ENCODE peak calls at places on chromosome 10, in four cellular contexts. D is Panc1, E is neural progenitor cell, Y is endodermal cell. S is an unnamed sample.
A peak's percentile ranks its signal among the peaks of the same experiment; 100 is the strongest.

GRCh38 chr10:122128357-122128756 is 139.4 kb downstream of the TACC2 start:
- DNase-seq in D (no peak), E (no peak), Y (no peak), S (no peak)

GRCh38 chr10:45421231-45422097 is 47.4 kb downstream of the ALOX5 start:
- DNase-seq in D (no peak), E (peak; percentile 0), Y (peak; percentile 35), S (no peak)

GRCh38 chr10:133614830-133615580 is 11.6 kb downstream of the FRG2B start:
- DNase-seq in D (no peak), E (no peak), Y (no peak), S (no peak)

GRCh38 chr10:85642421-85643170 is 724.0 kb downstream of the GRID1 start:
- DNase-seq in D (peak; percentile 96), E (no peak), Y (peak; percentile 59), S (peak; percentile 66)

GRCh38 chr10:78905015-78905939 is 163.5 kb upstream of the ZMIZ1 start:
- DNase-seq in D (no peak), E (no peak), Y (peak; percentile 32), S (no peak)

GRCh38 chr10:127243490-127244272 is 47.3 kb upstream of the INSYN2A start:
- DNase-seq in D (no peak), E (peak; percentile 75), Y (peak; percentile 89), S (no peak)

GRCh38 chr10:119219747-119220320 is 12.5 kb downstream of the GRK5 start:
- DNase-seq in D (no peak), E (no peak), Y (no peak), S (no peak)

GRCh38 chr10:3213174-3213573 is 40.6 kb upstream of the PITRM1 start:
- DNase-seq in D (no peak), E (no peak), Y (no peak), S (no peak)

GRCh38 chr10:22723343-22723779 is 9.0 kb upstream of the PIP4K2A start:
- DNase-seq in D (no peak), E (no peak), Y (no peak), S (no peak)

GRCh38 chr10:22708772-22709171 is 5.6 kb downstream of the PIP4K2A start:
- DNase-seq in D (no peak), E (no peak), Y (no peak), S (no peak)

GRCh38 chr10:30509508-30509907 is 75.5 kb downstream of the MAP3K8 start:
- DNase-seq in D (no peak), E (no peak), Y (no peak), S (no peak)

GRCh38 chr10:68336952-68337351 is 4.2 kb upstream of the PBLD start:
- DNase-seq in D (no peak), E (no peak), Y (no peak), S (no peak)

GRCh38 chr10:29381230-29381563 is 92.3 kb downstream of the LYZL1 start:
- DNase-seq in D (no peak), E (no peak), Y (no peak), S (no peak)

GRCh38 chr10:95841711-95842498 is 65.9 kb upstream of the CC2D2B start:
- DNase-seq in D (no peak), E (peak; percentile 74), Y (peak; percentile 59), S (peak; percentile 9)

GRCh38 chr10:104711167-104711765 is 70.2 kb downstream of the SORCS3 start:
- DNase-seq in D (no peak), E (no peak), Y (peak; percentile 78), S (no peak)

GRCh38 chr10:69010151-69010640 is 21.6 kb downstream of the KIFBP start:
- DNase-seq in D (no peak), E (no peak), Y (no peak), S (no peak)

GRCh38 chr10:132606536-132607316 is 69.1 kb downstream of the INPP5A start:
- DNase-seq in D (no peak), E (no peak), Y (no peak), S (no peak)

GRCh38 chr10:8130973-8131911 is 76.8 kb downstream of the GATA3 start:
- DNase-seq in D (peak; percentile 35), E (no peak), Y (no peak), S (no peak)

GRCh38 chr10:79073784-79074432 is 5.1 kb downstream of the ZMIZ1 start:
- DNase-seq in D (no peak), E (no peak), Y (no peak), S (no peak)

GRCh38 chr10:20369863-20370736 is 527.0 kb downstream of the NEBL start:
- DNase-seq in D (no peak), E (no peak), Y (peak; percentile 93), S (no peak)

GRCh38 chr10:95655571-95656290 is 780 bp downstream of the ALDH18A1 start:
- DNase-seq in D (no peak), E (peak; percentile 47), Y (peak; percentile 48), S (no peak)

GRCh38 chr10:5498791-5499492 is 428 bp downstream of the CALML5 start:
- DNase-seq in D (no peak), E (no peak), Y (no peak), S (no peak)

GRCh38 chr10:128130051-128130450 is 3.8 kb upstream of the MKI67 start:
- DNase-seq in D (no peak), E (no peak), Y (no peak), S (no peak)

GRCh38 chr10:61835069-61835908 is 66.2 kb upstream of the ARID5B start:
- DNase-seq in D (no peak), E (peak; percentile 39), Y (peak; percentile 63), S (no peak)

GRCh38 chr10:132647424-132647823 is 109.8 kb downstream of the INPP5A start:
- DNase-seq in D (no peak), E (no peak), Y (no peak), S (no peak)

GRCh38 chr10:121033371-121033770 is 182.2 kb downstream of the WDR11 start:
- DNase-seq in D (no peak), E (no peak), Y (no peak), S (no peak)

GRCh38 chr10:80530251-80530650 is 7.5 kb upstream of the SH2D4B start:
- DNase-seq in D (no peak), E (no peak), Y (peak; percentile 63), S (no peak)

GRCh38 chr10:101283762-101284161 is 54.5 kb upstream of the LBX1 start:
- DNase-seq in D (no peak), E (no peak), Y (no peak), S (no peak)
- H3K4me3 ChIP-seq in D (no peak overlapping the region), E (peak overlapping the region; percentile 47), Y (peak overlapping the region; percentile 60), S (no peak overlapping the region)

DNA sequence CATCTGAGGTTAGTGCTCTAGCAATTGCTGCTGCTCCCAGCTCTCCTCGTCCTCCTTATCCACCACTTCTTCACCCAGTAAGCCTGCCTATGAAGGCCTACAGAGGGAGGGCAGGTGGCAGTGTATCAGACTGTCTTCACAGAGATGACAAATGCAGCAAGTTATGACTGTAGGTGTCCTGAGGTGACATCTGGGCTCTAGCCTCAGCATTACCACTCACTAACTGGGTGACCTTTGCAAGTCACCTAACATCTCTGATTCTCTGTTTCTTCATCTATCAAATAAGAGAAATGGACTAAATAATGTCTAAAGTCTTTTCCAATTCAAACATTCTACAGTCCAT is 151.6 kb downstream of the NOC3L start:
- DNase-seq in D (no peak), E (no peak), Y (no peak), S (no peak)
- TF ChIP-seq CTCF in D (no peak), E (no peak), Y (no peak), S (no peak)

GRCh38 chr10:114685456-114685855 is 27.4 kb upstream of the ABLIM1 start:
- DNase-seq in D (no peak), E (no peak), Y (no peak), S (no peak)

GRCh38 chr10:114683593-114683992 is 25.5 kb upstream of the ABLIM1 start:
- DNase-seq in D (no peak), E (no peak), Y (no peak), S (no peak)

GRCh38 chr10:114683162-114683561 is 25.1 kb upstream of the ABLIM1 start:
- DNase-seq in D (no peak), E (no peak), Y (no peak), S (no peak)

GRCh38 chr10:114684822-114685209 is 26.7 kb upstream of the ABLIM1 start:
- DNase-seq in D (no peak), E (no peak), Y (no peak), S (no peak)

DNA sequence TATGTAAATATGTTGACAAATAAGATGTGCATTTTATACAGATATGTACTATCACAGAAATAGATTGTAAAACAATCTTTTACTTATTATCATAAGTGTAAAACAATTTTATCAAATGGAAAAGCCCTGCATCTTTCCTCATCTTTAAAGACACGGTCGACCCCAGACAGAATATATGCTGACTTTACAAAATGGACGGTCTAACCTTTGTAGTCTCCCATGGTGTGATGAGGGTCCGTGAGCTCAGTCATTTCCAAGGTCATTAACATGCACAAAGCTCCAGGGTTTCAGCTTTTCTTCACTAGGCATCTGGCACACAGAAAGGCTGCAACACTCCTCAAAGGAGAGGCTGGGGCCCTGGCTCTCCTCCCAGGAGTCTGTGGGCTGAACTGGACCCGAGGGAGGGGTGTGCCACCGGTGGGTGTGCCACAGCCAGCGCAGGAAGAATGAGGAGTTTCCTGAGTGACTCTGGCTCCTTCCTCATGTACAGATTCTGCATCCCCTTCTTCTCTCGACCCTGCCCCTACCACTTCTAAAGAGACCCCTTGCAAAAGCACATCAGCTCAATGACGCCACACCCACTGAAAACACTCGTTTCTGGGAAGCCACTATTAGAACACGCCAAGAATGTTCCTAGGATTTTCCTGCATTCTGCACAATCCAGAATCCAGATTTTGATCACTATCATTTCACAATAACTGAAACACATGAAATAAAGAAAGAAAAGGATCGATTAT is 26.2 kb upstream of the ABLIM1 start:
- DNase-seq in D (no peak), E (no peak), Y (no peak), S (no peak)
- H3K4me3 ChIP-seq in D (peak overlapping the region; percentile 48), E (no peak overlapping the region), Y (no peak overlapping the region), S (peak overlapping the region; percentile 40)

GRCh38 chr10:130137659-130138478 is 1.7 kb downstream of the GLRX3 start:
- DNase-seq in D (no peak), E (no peak), Y (no peak), S (no peak)

GRCh38 chr10:130135676-130136213 is 446 bp upstream of the GLRX3 start:
- DNase-seq in D (no peak), E (no peak), Y (no peak), S (no peak)

GRCh38 chr10:130137077-130137448 is 872 bp downstream of the GLRX3 start:
- DNase-seq in D (no peak), E (peak; percentile 51), Y (no peak), S (no peak)

GRCh38 chr10:130138479-130138866 is 2.3 kb downstream of the GLRX3 start:
- DNase-seq in D (peak; percentile 78), E (no peak), Y (no peak), S (no peak)

GRCh38 chr10:130136214-130137076 is at the start of gene GLRX3:
- DNase-seq in D (no peak), E (peak; percentile 97), Y (peak; percentile 96), S (no peak)
- TF ChIP-seq CTCF in D (no peak), E (no peak), Y (no peak), S (no peak)

GRCh38 chr10:21507066-21507669 is 18.3 kb downstream of the SKIDA1 start:
- DNase-seq in D (no peak), E (peak; percentile 58), Y (peak; percentile 77), S (no peak)

GRCh38 chr10:21509391-21510217 is 15.9 kb downstream of the SKIDA1 start:
- DNase-seq in D (no peak), E (peak; percentile 60), Y (peak; percentile 85), S (no peak)

GRCh38 chr10:21510218-21511070 is 15.0 kb downstream of the SKIDA1 start:
- DNase-seq in D (no peak), E (peak; percentile 92), Y (peak; percentile 86), S (no peak)

GRCh38 chr10:21506351-21506750 is 19.1 kb downstream of the SKIDA1 start:
- DNase-seq in D (no peak), E (peak; percentile 18), Y (no peak), S (no peak)

GRCh38 chr10:21508987-21509334 is 16.5 kb downstream of the SKIDA1 start:
- DNase-seq in D (no peak), E (peak; percentile 81), Y (no peak), S (no peak)
- H3K4me3 ChIP-seq in D (no peak overlapping the region), E (peak overlapping the region; percentile 99), Y (peak overlapping the region; percentile 92), S (no peak overlapping the region)

GRCh38 chr10:87505366-87506113 is 847 bp downstream of the MINPP1 start:
- DNase-seq in D (no peak), E (peak; percentile 78), Y (peak; percentile 85), S (no peak)
- TF ChIP-seq CTCF in D (peak; percentile 91), E (peak; percentile 61), Y (peak; percentile 81), S (peak; percentile 77)